ENCODE peak calls at places on chromosome 2, in eight cellular contexts. O, G, B, V, C, N, L and P are unnamed samples.

GRCh38 chr2:237827421-237827987 is 28.9 kb downstream of the RBM44 start:
- ATAC-seq in O (peak; percentile 53), G (no peak), B (no peak), V (no peak), C (no peak), N (no peak), L (peak; percentile 36), P (no peak)

GRCh38 chr2:102662861-102663260 is 43.5 kb downstream of the SLC9A2 start:
- ATAC-seq in O (no peak), G (no peak), B (no peak), V (no peak), C (no peak), N (no peak), L (no peak), P (no peak)

GRCh38 chr2:100844514-100844913 is 24.6 kb downstream of the NPAS2 start:
- ATAC-seq in O (no peak), G (no peak), B (no peak), V (no peak), C (no peak), N (no peak), L (no peak), P (no peak)

GRCh38 chr2:172510083-172510482 is 45.8 kb upstream of the PDK1 start:
- ATAC-seq in O (no peak), G (no peak), B (no peak), V (no peak), C (no peak), N (no peak), L (no peak), P (no peak)

GRCh38 chr2:229980440-229981184 is 58.3 kb downstream of the FBXO36 start:
- ATAC-seq in O (peak; percentile 71), G (peak; percentile 68), B (peak; percentile 91), V (peak; percentile 88), C (peak; percentile 92), N (peak; percentile 72), L (peak; percentile 69), P (peak; percentile 88)

GRCh38 chr2:94872676-94873361 is 1.6 kb downstream of the TEKT4 start:
- ATAC-seq in O (no peak), G (no peak), B (no peak), V (no peak), C (no peak), N (no peak), L (no peak), P (no peak)

GRCh38 chr2:101854877-101855276 is 136.9 kb upstream of the IL1R2 start:
- ATAC-seq in O (no peak), G (no peak), B (peak; percentile 38), V (no peak), C (peak; percentile 77), N (no peak), L (peak; percentile 96), P (no peak)

GRCh38 chr2:152729844-152730243 is 11.4 kb downstream of the ARL6IP6 start:
- ATAC-seq in O (no peak), G (no peak), B (no peak), V (no peak), C (no peak), N (no peak), L (no peak), P (no peak)

GRCh38 chr2:47569658-47570398 is 166.9 kb downstream of the MSH2 start:
- ATAC-seq in O (no peak), G (peak; percentile 28), B (no peak), V (peak; percentile 44), C (no peak), N (no peak), L (no peak), P (no peak)

GRCh38 chr2:45852450-45853150 is 201.1 kb downstream of the PRKCE start:
- ATAC-seq in O (no peak), G (no peak), B (no peak), V (no peak), C (no peak), N (no peak), L (no peak), P (no peak)

GRCh38 chr2:47043142-47043890 is 111.8 kb downstream of the STPG4 start:
- ATAC-seq in O (peak; percentile 76), G (peak; percentile 88), B (peak; percentile 69), V (peak; percentile 93), C (peak; percentile 73), N (peak; percentile 50), L (peak; percentile 2), P (peak; percentile 83)

GRCh38 chr2:29269095-29270090 is 154.2 kb downstream of the CLIP4 start:
- ATAC-seq in O (no peak), G (no peak), B (no peak), V (no peak), C (peak; percentile 40), N (no peak), L (no peak), P (no peak)

GRCh38 chr2:100494712-100495111 is 24.4 kb downstream of the NMS start:
- ATAC-seq in O (no peak), G (no peak), B (no peak), V (no peak), C (no peak), N (no peak), L (no peak), P (no peak)

GRCh38 chr2:36477315-36477714 is 120.7 kb downstream of the FEZ2 start:
- ATAC-seq in O (no peak), G (no peak), B (no peak), V (no peak), C (peak; percentile 11), N (no peak), L (no peak), P (no peak)

DNA sequence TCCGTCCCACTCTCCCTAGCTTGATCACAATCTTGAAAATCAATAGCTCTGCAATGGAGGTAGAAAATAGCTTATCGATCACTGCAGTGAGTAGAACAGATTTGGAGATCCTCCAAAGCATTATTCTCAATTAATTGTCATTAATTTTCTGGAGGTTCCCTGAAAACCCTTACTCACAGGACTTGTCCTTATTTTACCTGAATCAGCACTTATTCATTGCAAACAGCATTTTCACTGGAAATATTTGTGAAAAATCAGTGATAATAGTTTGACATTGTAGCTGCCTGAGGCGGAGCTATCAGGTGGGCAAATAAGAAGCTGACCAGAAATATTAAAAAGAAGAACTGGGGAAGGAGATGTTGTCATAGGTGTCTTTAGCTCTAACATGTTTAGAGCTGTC is 294.6 kb upstream of the ZSWIM2 start:
- ATAC-seq in O (no peak), G (no peak), B (no peak), V (no peak), C (no peak), N (no peak), L (no peak), P (no peak)
- TF ChIP-seq CTCF in O (no peak), G (no peak), B (no peak), V (no peak), C (no peak), N (no peak), L (no peak), P (no peak)

GRCh38 chr2:223613017-223613950 is 11.1 kb upstream of the SCG2 start:
- ATAC-seq in O (peak; percentile 95), G (peak; percentile 99), B (peak; percentile 98), V (peak; percentile 99), C (peak; percentile 97), N (peak; percentile 92), L (peak; percentile 66), P (peak; percentile 99)
- H3K27ac ChIP-seq in O (no peak overlapping the region), G (peak overlapping the region; percentile 85), B (peak overlapping the region; percentile 30), V (peak overlapping the region; percentile 74), C (peak overlapping the region; percentile 25), N (no peak overlapping the region), L (no peak overlapping the region), P (peak overlapping the region; percentile 71)

GRCh38 chr2:215003001-215003400 is 135.4 kb downstream of the ABCA12 start:
- ATAC-seq in O (no peak), G (no peak), B (no peak), V (no peak), C (no peak), N (no peak), L (no peak), P (no peak)

GRCh38 chr2:215002500-215002899 is 135.9 kb downstream of the ABCA12 start:
- ATAC-seq in O (no peak), G (no peak), B (peak; percentile 52), V (peak; percentile 62), C (no peak), N (no peak), L (peak; percentile 57), P (no peak)
- TF ChIP-seq CTCF in O (peak; percentile 51), G (peak; percentile 75), B (peak; percentile 28), V (peak; percentile 63), C (no peak), N (no peak), L (peak; percentile 61), P (no peak)

DNA sequence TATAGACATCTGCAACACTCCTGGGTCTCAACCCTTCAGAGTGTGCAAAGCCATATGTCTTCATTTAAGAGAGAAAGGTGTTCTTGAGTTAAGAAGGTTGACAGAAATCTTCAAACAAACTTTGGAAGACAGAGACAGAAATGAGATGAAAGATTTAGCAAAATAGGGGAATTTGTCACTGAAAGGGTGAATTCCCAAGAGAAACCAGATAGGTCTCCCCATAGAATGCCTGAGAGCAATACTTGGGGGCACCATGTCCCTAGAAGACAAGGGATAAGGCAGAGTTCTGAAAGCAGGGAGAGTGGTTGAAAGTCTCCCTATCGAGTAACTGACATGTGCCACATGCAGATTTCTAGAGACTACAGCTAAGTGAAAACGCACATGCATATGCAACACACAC is 50.0 kb downstream of the AP1S3 start:
- ATAC-seq in O (no peak), G (no peak), B (no peak), V (no peak), C (no peak), N (no peak), L (no peak), P (no peak)
- H3K27ac ChIP-seq in O (no peak overlapping the region), G (peak overlapping the region; percentile 65), B (no peak overlapping the region), V (no peak overlapping the region), C (no peak overlapping the region), N (no peak overlapping the region), L (no peak overlapping the region), P (no peak overlapping the region)